ENCODE peak calls at places on chromosomes 6 and 20, in five cellular contexts. T, E, U, A and H are unnamed samples.

GRCh38 chr6:14488185-14488584 is 370.6 kb downstream of the CD83 start:
- DNase-seq in U (no peak), A (no peak), T (no peak), E (no peak), H (no peak)

GRCh38 chr6:37965964-37966676 is 146.6 kb downstream of the ZFAND3 start:
- DNase-seq in E (no peak), T (no peak), A (no peak), U (no peak), H (peak; percentile 57)

GRCh38 chr6:116218172-116218633 is 35.7 kb downstream of the TSPYL4 start:
- DNase-seq in A (peak; percentile 32), E (no peak), T (no peak), U (no peak), H (peak; percentile 28)

GRCh38 chr20:19785173-19785799 is 27.2 kb downstream of the RIN2 start:
- DNase-seq in T (no peak), A (peak; percentile 76), U (no peak), E (no peak), H (peak; percentile 61)

GRCh38 chr20:59013031-59013951 is 5.9 kb upstream of the TUBB1 start:
- DNase-seq in U (no peak), E (no peak), A (no peak), T (no peak), H (no peak)

GRCh38 chr6:22147983-22148797 is 148.6 kb downstream of the PRL start:
- DNase-seq in A (peak; percentile 83), E (peak; percentile 44), T (peak; percentile 85), U (peak; percentile 21), H (peak; percentile 62)

GRCh38 chr6:2110504-2110903 is 134.9 kb downstream of the GMDS start:
- DNase-seq in T (no peak), U (no peak), A (peak; percentile 24), E (no peak), H (peak; percentile 55)

GRCh38 chr6:105398859-105399258 is 4.0 kb downstream of the PREP start:
- DNase-seq in U (no peak), E (no peak), T (no peak), A (no peak), H (no peak)

GRCh38 chr20:33709398-33709797 is 10.7 kb downstream of the PXMP4 start:
- DNase-seq in E (no peak), A (no peak), U (no peak), T (no peak), H (peak; percentile 20)

GRCh38 chr20:56759741-56760278 is 130.7 kb downstream of the TFAP2C start:
- DNase-seq in T (no peak), A (no peak), U (no peak), E (no peak), H (no peak)

GRCh38 chr6:126527016-126527606 is 187.2 kb downstream of the CENPW start:
- DNase-seq in E (no peak), A (no peak), U (no peak), T (no peak), H (no peak)

GRCh38 chr6:38012573-38012972 is 193.0 kb downstream of the ZFAND3 start:
- DNase-seq in T (peak; percentile 60), E (no peak), A (peak; percentile 70), U (no peak), H (peak; percentile 55)

GRCh38 chr6:31727717-31728671 is 1.1 kb downstream of the DDAH2 start:
- DNase-seq in T (no peak), E (no peak), A (no peak), U (no peak), H (no peak)

GRCh38 chr6:36701401-36701991 is 3.9 kb downstream of the RAB44 start:
- DNase-seq in A (no peak), E (no peak), T (peak; percentile 66), U (no peak), H (no peak)

GRCh38 chr6:135129139-135129867 is 51.8 kb upstream of the MYB start:
- DNase-seq in U (no peak), T (no peak), E (no peak), A (no peak), H (no peak)

GRCh38 chr6:130675072-130675471 is 152.1 kb upstream of the SMLR1 start:
- DNase-seq in E (no peak), U (no peak), T (no peak), A (peak; percentile 82), H (peak; percentile 74)

GRCh38 chr20:40287683-40288082 is 401.4 kb downstream of the MAFB start:
- DNase-seq in E (no peak), U (no peak), T (no peak), A (no peak), H (no peak)

GRCh38 chr6:13485923-13486557 is 1.4 kb downstream of the GFOD1 start:
- DNase-seq in E (peak; percentile 51), T (peak; percentile 69), A (peak; percentile 50), U (peak; percentile 37), H (peak; percentile 29)

DNA sequence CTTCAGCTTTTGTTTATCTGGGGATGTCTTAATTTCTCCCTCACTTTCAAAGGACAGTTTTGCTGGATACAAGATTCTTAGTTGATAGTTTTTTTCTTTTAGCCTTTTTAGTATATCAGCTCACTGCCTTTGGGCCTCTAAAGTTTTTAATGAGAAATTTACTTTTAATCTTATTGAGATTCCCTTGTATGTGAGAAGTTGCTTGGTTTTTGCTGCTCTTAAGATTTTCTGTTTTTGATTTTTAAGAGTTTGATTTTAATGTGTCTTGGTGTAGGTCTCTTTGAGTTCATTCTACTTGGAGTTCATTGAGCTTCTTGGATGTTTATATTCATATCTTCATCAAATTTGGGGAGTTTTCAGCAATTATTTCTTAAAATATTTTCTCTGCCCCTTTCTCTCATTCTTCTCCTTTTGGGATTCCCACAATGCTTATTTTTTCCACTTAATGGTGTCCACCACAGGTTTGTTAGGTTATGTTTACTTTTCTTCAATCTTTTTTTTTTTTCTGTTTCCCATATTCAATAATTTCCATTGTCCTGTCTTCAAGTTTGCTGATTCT is 19.6 kb upstream of the TGM6 start:
- DNase-seq in E (no peak), A (no peak), T (no peak), U (no peak), H (no peak)
- TF ChIP-seq CTCF in E (no peak), A (no peak), T (no peak), U (no peak), H (no peak)

GRCh38 chr20:63553251-63553932 is 567 bp upstream of the FNDC11 start:
- DNase-seq in U (peak; percentile 85), A (peak; percentile 81), T (peak; percentile 86), E (peak; percentile 87), H (peak; percentile 79)
- H3K4me3 ChIP-seq in U (peak overlapping the region; percentile 54), A (peak overlapping the region; percentile 74), T (peak overlapping the region; percentile 55), E (peak overlapping the region; percentile 70), H (peak overlapping the region; percentile 51)

DNA sequence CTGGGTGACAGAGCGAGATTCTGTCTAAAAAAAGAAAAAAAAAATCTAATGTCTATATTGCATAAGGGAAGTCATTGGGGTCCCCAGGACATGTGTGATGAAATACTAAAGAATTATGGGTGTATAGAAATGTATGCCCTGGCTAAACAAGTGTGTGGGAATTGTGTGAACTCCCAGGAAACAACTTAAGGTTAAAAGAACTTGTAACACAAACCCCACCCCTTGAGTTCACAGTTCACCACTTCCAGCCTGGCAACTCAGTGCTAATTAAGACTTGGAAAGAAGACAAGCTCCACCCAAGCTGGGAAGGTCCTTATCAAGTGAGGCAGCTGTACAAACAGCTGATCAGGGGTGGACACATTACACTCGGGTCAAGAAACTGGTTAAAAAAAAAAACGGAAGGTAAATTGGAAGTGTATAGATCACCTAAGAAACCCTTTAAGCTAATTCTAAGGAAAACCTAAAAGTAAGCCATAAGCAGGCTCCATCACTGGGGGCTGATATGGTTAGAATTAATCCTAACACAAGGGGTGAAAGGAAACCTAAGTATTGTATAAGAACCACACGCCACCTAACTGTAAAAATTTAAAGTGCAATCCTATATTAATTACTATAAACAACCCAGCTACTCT is 25.2 kb downstream of the HLA-A start:
- DNase-seq in A (peak; percentile 29), E (no peak), U (peak; percentile 88), T (no peak), H (peak; percentile 17)
- TF ChIP-seq CTCF in A (peak; percentile 41), E (no peak), U (peak; percentile 23), T (no peak), H (peak; percentile 16)

GRCh38 chr6:10659697-10660348 is 34.6 kb downstream of the C6orf52 start:
- DNase-seq in E (peak; percentile 45), U (no peak), A (peak; percentile 6), T (peak; percentile 86), H (no peak)
- H3K4me3 ChIP-seq in E (peak overlapping the region; percentile 42), U (peak overlapping the region; percentile 11), A (peak overlapping the region; percentile 6), T (peak overlapping the region; percentile 53), H (no peak overlapping the region)

GRCh38 chr20:3328501-3328900 is 79.0 kb downstream of the DNAAF9 start:
- DNase-seq in U (no peak), T (no peak), A (no peak), E (no peak), H (no peak)

GRCh38 chr20:3334156-3334943 is 73.1 kb downstream of the DNAAF9 start:
- DNase-seq in U (no peak), E (no peak), T (no peak), A (no peak), H (no peak)

GRCh38 chr20:3326779-3327521 is 80.5 kb downstream of the DNAAF9 start:
- DNase-seq in T (no peak), U (no peak), A (peak; percentile 47), E (no peak), H (no peak)

GRCh38 chr20:3325864-3326263 is 81.6 kb downstream of the DNAAF9 start:
- DNase-seq in E (no peak), A (no peak), T (no peak), U (no peak), H (no peak)

DNA sequence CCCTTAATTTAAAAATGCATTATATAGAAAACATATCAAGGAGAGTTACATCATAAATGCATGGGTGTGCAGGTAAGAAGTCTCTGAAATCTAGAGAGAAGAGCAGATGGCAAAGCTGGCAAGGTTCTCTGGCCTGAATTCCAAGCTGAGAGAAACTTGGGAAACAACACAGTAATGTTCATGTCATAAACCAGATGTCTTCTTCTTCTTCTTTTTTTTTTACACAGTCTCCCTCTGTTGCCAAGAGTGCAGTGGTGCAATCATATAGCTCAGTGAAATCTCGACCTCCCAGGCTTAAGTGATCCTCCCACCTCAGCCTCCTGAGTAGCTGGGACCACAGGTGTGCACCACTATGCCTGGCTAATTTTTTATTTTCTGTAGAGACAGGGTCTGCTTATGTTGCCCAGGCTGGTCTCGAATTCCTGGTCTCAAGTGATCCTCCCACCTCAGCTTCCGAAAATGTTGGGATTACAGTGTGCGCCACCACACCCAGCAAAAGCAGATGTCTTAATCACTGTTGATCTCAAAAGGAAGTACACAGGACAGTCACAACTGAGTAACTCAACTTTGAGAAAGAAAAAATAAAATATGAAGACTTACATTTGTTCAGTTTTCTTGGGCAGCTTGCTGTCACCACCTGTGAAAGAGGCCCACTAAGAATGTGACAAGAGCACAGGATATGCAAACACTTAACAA is 77.3 kb downstream of the DNAAF9 start:
- DNase-seq in T (no peak), U (no peak), A (peak; percentile 73), E (no peak), H (peak; percentile 73)
- TF ChIP-seq CTCF in T (no peak), U (no peak), A (peak; percentile 16), E (no peak), H (peak; percentile 11)

GRCh38 chr20:4150095-4150492 is 134.7 kb upstream of the RNF24 start:
- DNase-seq in E (no peak), A (peak; percentile 78), T (no peak), U (no peak), H (peak; percentile 54)
- H3K4me3 ChIP-seq in E (peak overlapping the region; percentile 70), A (peak overlapping the region; percentile 66), T (no peak overlapping the region), U (peak overlapping the region; percentile 63), H (peak overlapping the region; percentile 53)

GRCh38 chr6:25703005-25703404 is 51.0 kb downstream of the SCGN start:
- DNase-seq in T (no peak), E (no peak), A (no peak), U (no peak), H (no peak)
- TF ChIP-seq CTCF in T (no peak), E (no peak), A (no peak), U (no peak), H (no peak)